ENCODE peak calls at places on chromosomes 16 and 17, in six cellular contexts. F is transverse colon, M is IMR-90, L is left ventricle myocardium inferior, K is AG09309, Z is testis. O is an unnamed sample.
A peak's percentile ranks its signal among the peaks of the same experiment; 100 is the strongest.

GRCh38 chr16:8885674-8886592 is 3.8 kb downstream of the LITAFD start:
- DNase-seq in F (peak; percentile 50), M (peak; percentile 51), L (no peak), K (no peak), Z (no peak), O (peak; percentile 36)

GRCh38 chr17:72455562-72455961 is 334.7 kb downstream of the SOX9 start:
- DNase-seq in F (no peak), M (no peak), L (no peak), K (no peak), Z (no peak), O (peak; percentile 40)

GRCh38 chr17:51799981-51800380 is 358.5 kb downstream of the CA10 start:
- DNase-seq in F (no peak), M (no peak), L (no peak), K (no peak), Z (no peak), O (no peak)

GRCh38 chr17:46930083-46930482 is 7.1 kb downstream of the GOSR2 start:
- DNase-seq in F (no peak), M (no peak), L (no peak), K (no peak), Z (no peak), O (no peak)

GRCh38 chr17:48757524-48757961 is 29.0 kb upstream of the HOXB13 start:
- DNase-seq in F (no peak), M (no peak), L (no peak), K (no peak), Z (no peak), O (no peak)

GRCh38 chr17:45143767-45144198 is 4.5 kb upstream of the HEXIM1 start:
- DNase-seq in F (peak; percentile 78), M (peak; percentile 80), L (peak; percentile 92), K (peak; percentile 56), Z (peak; percentile 90), O (no peak)

GRCh38 chr16:75296606-75297005 is 45.2 kb upstream of the BCAR1 start:
- DNase-seq in F (no peak), M (peak; percentile 77), L (peak; percentile 56), K (no peak), Z (peak; percentile 90), O (no peak)

GRCh38 chr16:72829846-72830620 is 217.9 kb downstream of the ZFHX3 start:
- DNase-seq in F (no peak), M (peak; percentile 75), L (no peak), K (no peak), Z (no peak), O (no peak)

DNA sequence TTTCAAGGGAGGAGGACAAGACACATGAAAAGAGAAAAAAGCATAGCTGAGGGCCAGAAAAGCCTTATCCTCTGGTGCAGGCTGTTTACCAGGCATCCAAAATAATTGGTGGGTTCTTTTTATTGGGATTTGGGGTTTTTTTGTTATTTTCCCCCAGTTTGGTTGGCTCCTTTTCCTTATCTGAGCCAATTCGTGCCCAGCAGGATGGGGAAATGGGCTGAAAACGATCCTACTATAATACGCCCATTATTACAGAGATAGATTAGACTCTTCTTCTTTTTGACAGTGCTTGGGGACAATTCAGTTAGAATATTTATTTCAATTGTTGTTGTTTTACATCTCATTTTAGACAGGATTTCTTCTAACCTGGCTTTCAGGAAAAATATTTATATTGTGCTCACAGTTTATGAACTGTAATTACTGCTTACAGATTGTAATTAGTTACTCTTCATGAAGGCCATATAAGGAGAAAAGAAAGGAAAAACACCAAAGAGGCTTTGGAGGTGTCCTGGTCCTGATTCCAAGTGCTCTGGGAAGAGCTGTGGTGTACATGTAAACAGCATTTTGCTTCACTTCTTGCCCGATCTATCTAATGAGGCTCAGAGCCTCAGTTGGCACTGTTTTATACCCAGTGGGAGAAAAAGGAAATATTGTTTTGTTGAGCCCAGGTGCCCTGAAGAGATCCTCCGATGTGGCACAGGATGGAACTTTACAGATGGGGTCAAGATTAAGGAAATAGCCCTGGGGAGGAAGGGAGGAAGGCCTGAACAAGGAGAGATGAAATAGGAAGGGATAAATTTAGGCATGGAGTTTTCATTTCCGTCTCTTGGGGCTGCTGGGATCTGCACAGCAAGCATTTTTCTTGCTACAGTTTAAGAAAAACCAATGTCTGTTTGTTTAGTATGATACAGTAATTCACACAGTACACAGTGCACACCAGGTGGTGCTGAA is 611 bp upstream of the ANKRD40 start:
- DNase-seq in F (no peak), M (no peak), L (no peak), K (no peak), Z (no peak), O (no peak)
- TF ChIP-seq CTCF in F (no peak), M (no peak), L (no peak), K (no peak), Z (no peak), O (no peak)

DNA sequence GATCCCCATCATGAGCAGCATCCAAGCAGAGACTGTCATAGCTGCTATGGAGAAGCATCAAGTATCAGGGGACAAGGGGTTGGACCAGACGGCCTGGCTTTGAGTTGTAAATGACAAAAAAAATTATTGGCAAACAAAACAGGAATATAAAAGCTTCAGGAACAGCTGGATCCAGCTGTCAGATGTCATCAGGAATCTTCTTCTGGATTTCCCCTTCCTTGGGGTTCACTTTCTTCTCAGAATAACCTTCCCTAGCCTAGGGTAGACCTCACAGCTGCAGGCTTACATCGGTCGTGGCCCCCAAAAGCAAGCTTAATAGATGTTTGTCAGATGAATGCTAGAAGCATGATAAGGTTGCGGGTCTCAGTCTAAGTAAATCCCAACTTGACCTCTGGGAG is 17.2 kb upstream of the RAI1 start:
- DNase-seq in F (no peak), M (no peak), L (no peak), K (no peak), Z (no peak), O (no peak)
- TF ChIP-seq CTCF in F (no peak), M (no peak), L (no peak), K (no peak), Z (no peak), O (no peak)

DNA sequence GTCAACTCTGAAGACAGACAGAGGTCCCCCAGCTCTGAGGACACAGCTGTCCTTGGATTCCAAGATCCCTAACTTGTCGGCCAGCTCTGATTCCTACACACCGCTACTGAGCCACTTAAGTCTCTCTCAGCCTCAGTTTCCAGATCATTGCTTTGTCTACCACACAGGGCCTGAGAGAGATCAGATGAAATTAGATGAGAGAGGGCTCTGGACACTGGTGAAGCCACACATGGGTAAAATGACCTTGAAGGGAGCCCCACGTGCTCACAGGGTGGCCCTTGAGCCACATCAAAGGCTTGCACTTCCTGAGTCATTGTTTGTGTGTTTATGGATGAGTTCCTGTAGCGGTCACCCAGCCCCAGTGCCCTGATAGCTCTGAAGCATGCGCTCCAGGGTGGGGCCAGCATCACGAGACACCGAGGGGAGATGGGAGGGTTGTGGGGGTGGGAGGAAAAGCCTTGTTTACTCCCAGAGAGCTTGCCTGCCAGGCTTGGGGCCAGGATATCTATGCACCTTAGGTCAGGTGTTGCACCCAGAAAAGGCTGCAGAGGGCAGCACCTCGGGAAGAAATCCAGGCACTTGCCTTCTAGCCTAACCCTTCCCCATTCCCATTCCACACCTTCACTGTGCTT is 32.7 kb upstream of the SLC6A2 start:
- DNase-seq in F (no peak), M (no peak), L (no peak), K (no peak), Z (peak; percentile 41), O (peak; percentile 34)
- TF ChIP-seq CTCF in F (no peak), M (peak; percentile 3), L (no peak), K (peak; percentile 9), Z (no peak), O (peak; percentile 13)

GRCh38 chr17:80475949-80476876 is at the start of gene NPTX1:
- DNase-seq in F (no peak), M (no peak), L (no peak), K (no peak), Z (no peak), O (no peak)

GRCh38 chr17:80476877-80477646 is 655 bp upstream of the NPTX1 start:
- DNase-seq in F (no peak), M (no peak), L (no peak), K (no peak), Z (no peak), O (no peak)

GRCh38 chr17:80479246-80479566 is 2.8 kb upstream of the NPTX1 start:
- DNase-seq in F (no peak), M (no peak), L (no peak), K (no peak), Z (no peak), O (no peak)

GRCh38 chr17:80478487-80479245 is 2.3 kb upstream of the NPTX1 start:
- DNase-seq in F (no peak), M (no peak), L (no peak), K (no peak), Z (no peak), O (no peak)

DNA sequence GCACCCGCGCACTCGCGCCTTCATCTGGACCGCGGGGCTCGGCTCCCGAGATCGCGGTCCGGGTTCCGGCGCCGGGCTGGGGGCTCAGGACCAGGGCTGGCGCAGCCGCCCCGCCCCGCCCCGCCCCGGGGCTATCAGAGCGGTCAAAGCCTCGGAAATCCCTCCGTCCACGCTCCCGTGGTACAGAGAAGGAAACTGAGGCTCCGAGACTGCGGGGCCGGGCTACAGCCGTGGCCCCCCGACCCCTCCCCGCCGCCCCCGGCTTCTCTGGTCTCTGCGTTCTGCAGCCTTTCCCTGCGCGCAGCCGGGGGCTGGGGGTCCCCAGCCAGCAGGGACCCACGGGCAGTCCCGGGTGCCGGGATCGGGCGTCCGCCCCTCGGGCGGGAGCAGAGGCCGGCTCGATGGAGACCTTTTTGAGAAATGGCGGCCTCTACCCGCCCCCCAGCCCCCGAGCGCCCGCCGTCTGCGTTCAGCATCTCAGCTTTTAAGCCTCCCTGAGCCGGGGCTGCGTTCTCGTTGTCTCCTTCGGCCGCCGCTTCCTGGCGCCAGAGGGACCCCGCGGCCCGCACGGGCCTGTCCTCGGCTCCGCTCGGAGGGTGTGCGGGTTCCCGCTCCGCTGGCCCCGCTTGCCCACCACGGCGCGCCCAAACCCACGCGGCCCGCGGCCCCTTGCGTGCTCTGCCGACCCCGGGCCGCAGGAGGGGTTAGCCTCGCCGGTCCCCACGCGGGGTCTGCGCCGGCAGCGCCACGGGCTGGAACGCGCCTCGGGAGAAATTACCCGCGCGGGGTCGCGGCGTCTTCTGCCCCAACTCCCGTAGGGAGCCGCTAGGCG is 1.5 kb upstream of the NPTX1 start:
- DNase-seq in F (peak; percentile 35), M (peak; percentile 59), L (no peak), K (no peak), Z (peak; percentile 66), O (no peak)
- TF ChIP-seq CTCF in F (peak; percentile 29), M (peak; percentile 79), L (peak; percentile 57), K (peak; percentile 69), Z (peak; percentile 34), O (no peak)

DNA sequence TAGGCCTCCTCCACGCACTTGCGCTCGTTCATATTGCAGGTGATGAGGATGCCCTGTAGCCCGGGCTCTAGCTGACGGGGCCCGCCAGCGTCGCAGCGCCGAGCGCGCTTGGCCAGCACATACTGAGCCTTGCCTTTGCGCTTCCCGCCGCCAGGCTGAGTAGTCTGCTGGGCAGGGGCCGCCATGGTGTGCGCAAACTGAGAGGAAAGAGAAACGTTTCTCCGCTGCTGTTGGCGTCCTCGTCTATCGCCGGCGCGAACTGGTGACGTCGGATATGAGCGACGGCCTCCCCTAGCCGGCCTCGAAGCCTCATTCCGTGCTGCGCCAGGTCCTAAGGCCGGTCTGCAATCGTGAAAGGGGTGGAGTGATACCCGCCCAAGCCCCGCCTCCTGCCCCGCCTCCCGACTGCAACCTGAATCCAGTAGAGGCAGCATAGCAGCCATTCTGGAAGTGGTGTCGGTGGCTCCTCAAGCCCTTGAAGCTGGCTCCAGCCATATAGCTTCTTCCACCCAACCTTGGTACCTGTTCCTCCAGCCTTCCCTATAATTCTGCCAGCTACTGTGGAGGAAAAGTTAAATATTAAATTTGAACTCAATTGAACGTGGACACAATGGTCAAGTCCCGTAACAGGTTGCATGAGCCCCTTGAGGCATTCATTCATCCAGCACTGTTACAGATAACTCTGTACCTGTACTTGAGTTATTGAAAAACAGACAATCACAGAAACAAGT is at the start of gene THUMPD1:
- DNase-seq in F (peak; percentile 98), M (peak; percentile 94), L (peak; percentile 97), K (peak; percentile 74), Z (peak; percentile 97), O (peak; percentile 98)
- TF ChIP-seq CTCF in F (no peak), M (peak; percentile 13), L (no peak), K (peak; percentile 30), Z (no peak), O (no peak)

GRCh38 chr17:40109471-40109824 is 9.1 kb upstream of the NR1D1 start:
- DNase-seq in F (no peak), M (no peak), L (peak; percentile 3), K (no peak), Z (no peak), O (no peak)
- TF ChIP-seq CTCF in F (no peak), M (peak; percentile 19), L (no peak), K (no peak), Z (no peak), O (no peak)

O was measured in Calu3.